ENCODE peak calls at places on chromosomes 16 and 17, in nine cellular contexts. E is BJ, X is stomach, N is PC-3, W is A549, Q is transverse colon, S is prostate gland, R is astrocyte of the spinal cord, Y is spleen. L is an unnamed sample.

GRCh38 chr17:67891481-67892119 is 66.3 kb downstream of the BPTF start:
- DNase-seq in Y (no peak), Q (peak), W (peak), S (peak), E (peak), X (no peak), N (peak), R (peak), L (peak)

GRCh38 chr17:17300624-17301568 is 2.3 kb upstream of the NT5M start:
- DNase-seq in N (no peak), E (no peak), Y (peak), W (peak), R (peak), S (no peak), Q (peak), X (peak), L (peak)

GRCh38 chr17:39328815-39329214 is 72.6 kb downstream of the FBXL20 start:
- DNase-seq in Q (no peak), X (no peak), N (no peak), R (no peak), W (no peak), E (no peak), S (no peak), Y (no peak), L (no peak)

GRCh38 chr16:84755004-84755672 is 55.3 kb downstream of the USP10 start:
- DNase-seq in R (no peak), S (no peak), Q (no peak), X (no peak), Y (no peak), E (no peak), N (no peak), W (no peak), L (no peak)

GRCh38 chr16:56933828-56934598 is 2.1 kb downstream of the HERPUD1 start:
- DNase-seq in Y (no peak), Q (no peak), E (no peak), S (no peak), X (no peak), W (no peak), N (no peak), R (no peak), L (no peak)

GRCh38 chr16:57757326-57757786 is 21.8 kb downstream of the KATNB1 start:
- DNase-seq in N (peak), X (peak), E (no peak), R (peak), S (peak), Q (peak), W (peak), Y (peak), L (peak)

GRCh38 chr17:68613739-68614298 is 12.7 kb upstream of the FAM20A start:
- DNase-seq in R (peak), W (peak), S (no peak), Y (no peak), Q (no peak), X (no peak), N (peak), E (no peak), L (peak)

GRCh38 chr16:48365601-48366164 is 19.5 kb downstream of the SIAH1 start:
- DNase-seq in R (peak), S (peak), Y (peak), N (peak), W (peak), X (peak), E (peak), Q (peak), L (peak)

GRCh38 chr17:2964370-2964769 is 99.0 kb downstream of the OR1D5 start:
- DNase-seq in X (no peak), N (no peak), Y (no peak), S (no peak), Q (no peak), E (no peak), R (no peak), W (no peak), L (no peak)

GRCh38 chr17:16980813-16981731 is 9.2 kb upstream of the TNFRSF13B start:
- DNase-seq in E (no peak), Q (peak), Y (peak), W (no peak), R (no peak), X (no peak), N (peak), S (no peak), L (peak)

GRCh38 chr16:66382966-66383299 is 16.4 kb downstream of the CDH5 start:
- DNase-seq in E (peak), R (peak), Y (no peak), Q (no peak), N (peak), X (no peak), W (peak), S (no peak), L (peak)

GRCh38 chr16:66438536-66438935 is 11.4 kb downstream of the BEAN1 start:
- DNase-seq in N (no peak), S (no peak), E (no peak), R (no peak), Y (no peak), X (no peak), Q (no peak), W (no peak), L (no peak)

GRCh38 chr16:87033021-87033471 is 284.1 kb downstream of the C16orf95 start:
- DNase-seq in W (no peak), S (no peak), N (no peak), R (no peak), Y (no peak), E (no peak), X (no peak), Q (no peak), L (no peak)

GRCh38 chr17:61325382-61326073 is 74.1 kb upstream of the TBX2 start:
- DNase-seq in Y (no peak), Q (no peak), X (no peak), W (no peak), R (no peak), N (peak), E (no peak), S (no peak), L (peak)

GRCh38 chr16:49399594-49400364 is 26.2 kb downstream of the C16orf78 start:
- DNase-seq in N (no peak), R (no peak), E (no peak), S (no peak), Q (peak), W (no peak), X (no peak), Y (no peak), L (no peak)

GRCh38 chr16:24024971-24025370 is 189.2 kb downstream of the PRKCB start:
- DNase-seq in W (no peak), N (no peak), E (no peak), Q (no peak), Y (no peak), R (no peak), S (no peak), X (no peak), L (no peak)

GRCh38 chr17:79619196-79619595 is 8.3 kb upstream of the RBFOX3 start:
- DNase-seq in W (no peak), Y (peak), R (no peak), N (no peak), X (no peak), Q (no peak), E (no peak), S (no peak), L (no peak)

GRCh38 chr17:1546292-1546922 is 16.2 kb downstream of the PITPNA start:
- DNase-seq in W (no peak), Q (no peak), R (no peak), S (no peak), E (no peak), N (no peak), X (no peak), Y (no peak), L (no peak)

GRCh38 chr16:77273-77806 is 685 bp upstream of the MPG start:
- DNase-seq in W (peak), E (no peak), N (peak), R (peak), Q (peak), Y (peak), X (peak), S (no peak), L (peak)

GRCh38 chr16:74437-75318 is 2.2 kb upstream of the RHBDF1 start:
- DNase-seq in W (no peak), Y (no peak), S (no peak), Q (no peak), N (no peak), R (no peak), E (no peak), X (no peak), L (peak)

GRCh38 chr16:74025-74424 is 1.6 kb upstream of the RHBDF1 start:
- DNase-seq in S (no peak), N (no peak), W (no peak), X (no peak), R (no peak), Y (no peak), Q (no peak), E (no peak), L (no peak)

GRCh38 chr16:77807-78443 is at the start of gene MPG:
- DNase-seq in X (peak), Y (peak), Q (peak), W (peak), S (peak), N (peak), E (no peak), R (peak), L (peak)

GRCh38 chr16:75580-76501 is 2.2 kb upstream of the MPG start:
- DNase-seq in W (no peak), Y (no peak), S (no peak), Q (peak), N (no peak), R (peak), E (no peak), X (peak), L (peak)
- TF ChIP-seq CTCF in W (no peak), Y (no peak), S (no peak), Q (no peak), N (no peak), R (peak), E (peak), X (no peak), L (peak)

GRCh38 chr16:89862732-89863131 is 10.7 kb upstream of the TCF25 start:
- DNase-seq in S (no peak), Q (no peak), X (no peak), Y (no peak), R (no peak), W (no peak), E (no peak), N (no peak), L (no peak)

GRCh38 chr16:89860747-89861304 is 12.6 kb upstream of the TCF25 start:
- DNase-seq in W (peak), Q (peak), Y (peak), N (peak), E (no peak), R (peak), X (peak), S (peak), L (peak)

GRCh38 chr16:89861648-89862047 is 11.7 kb upstream of the TCF25 start:
- DNase-seq in R (no peak), N (no peak), Y (no peak), W (no peak), S (no peak), X (no peak), Q (no peak), E (no peak), L (no peak)

GRCh38 chr16:89864421-89864820 is 9.0 kb upstream of the TCF25 start:
- DNase-seq in Q (no peak), S (no peak), Y (no peak), R (peak), E (no peak), N (peak), W (no peak), X (no peak), L (no peak)

DNA sequence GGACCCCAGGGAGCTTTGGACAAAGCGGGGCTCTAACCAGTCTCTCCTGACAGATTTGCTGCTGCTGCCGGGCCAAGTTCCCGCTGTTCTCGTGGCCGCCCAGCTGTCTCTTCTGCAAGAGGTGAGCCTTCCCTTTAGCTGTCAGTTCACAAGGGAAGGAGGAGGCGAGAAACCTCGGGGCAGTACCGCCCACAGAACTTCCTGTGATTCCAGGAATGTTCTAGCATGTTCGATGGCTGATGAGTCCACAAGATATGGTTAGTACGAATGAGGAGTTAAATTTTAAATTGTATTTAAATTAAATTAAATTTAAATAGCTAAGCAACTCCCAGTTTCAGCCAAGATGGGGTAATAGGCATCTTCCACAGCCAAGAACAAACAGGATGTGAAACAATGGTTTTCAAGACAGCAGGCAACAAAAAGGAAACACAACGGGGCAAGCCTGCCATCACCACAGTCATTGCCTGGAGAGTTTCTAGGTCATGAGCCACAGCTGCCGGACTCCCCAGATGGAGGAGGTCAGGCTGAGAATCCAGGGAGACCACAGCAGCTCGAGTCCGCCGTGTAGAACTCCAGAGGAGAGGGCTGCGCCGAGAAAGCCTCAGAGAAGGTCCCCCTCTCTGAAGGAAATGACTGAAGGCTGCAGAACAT is 9.5 kb upstream of the TCF25 start:
- DNase-seq in Q (peak), X (no peak), Y (peak), N (no peak), R (peak), W (no peak), S (no peak), E (no peak), L (peak)
- H3K4me3 ChIP-seq in Q (no peak), X (no peak), Y (no peak), N (no peak), R (no peak), W (no peak), S (no peak), E (no peak), L (no peak)

GRCh38 chr17:8176998-8177731 is 985 bp upstream of the TMEM107 start:
- DNase-seq in S (no peak), Y (no peak), R (no peak), E (no peak), N (no peak), Q (no peak), X (no peak), W (no peak), L (no peak)

GRCh38 chr17:8175795-8176196 is 384 bp downstream of the TMEM107 start:
- DNase-seq in Q (peak), S (no peak), R (no peak), W (no peak), N (no peak), E (no peak), Y (peak), X (no peak), L (peak)

GRCh38 chr17:8173056-8173870 is 2.9 kb downstream of the TMEM107 start:
- DNase-seq in X (peak), E (peak), R (peak), Y (peak), S (peak), Q (peak), W (peak), N (peak), L (peak)

GRCh38 chr17:8173871-8174322 is 2.3 kb downstream of the TMEM107 start:
- DNase-seq in X (no peak), N (no peak), S (no peak), W (no peak), Y (no peak), R (no peak), E (no peak), Q (peak), L (no peak)

DNA sequence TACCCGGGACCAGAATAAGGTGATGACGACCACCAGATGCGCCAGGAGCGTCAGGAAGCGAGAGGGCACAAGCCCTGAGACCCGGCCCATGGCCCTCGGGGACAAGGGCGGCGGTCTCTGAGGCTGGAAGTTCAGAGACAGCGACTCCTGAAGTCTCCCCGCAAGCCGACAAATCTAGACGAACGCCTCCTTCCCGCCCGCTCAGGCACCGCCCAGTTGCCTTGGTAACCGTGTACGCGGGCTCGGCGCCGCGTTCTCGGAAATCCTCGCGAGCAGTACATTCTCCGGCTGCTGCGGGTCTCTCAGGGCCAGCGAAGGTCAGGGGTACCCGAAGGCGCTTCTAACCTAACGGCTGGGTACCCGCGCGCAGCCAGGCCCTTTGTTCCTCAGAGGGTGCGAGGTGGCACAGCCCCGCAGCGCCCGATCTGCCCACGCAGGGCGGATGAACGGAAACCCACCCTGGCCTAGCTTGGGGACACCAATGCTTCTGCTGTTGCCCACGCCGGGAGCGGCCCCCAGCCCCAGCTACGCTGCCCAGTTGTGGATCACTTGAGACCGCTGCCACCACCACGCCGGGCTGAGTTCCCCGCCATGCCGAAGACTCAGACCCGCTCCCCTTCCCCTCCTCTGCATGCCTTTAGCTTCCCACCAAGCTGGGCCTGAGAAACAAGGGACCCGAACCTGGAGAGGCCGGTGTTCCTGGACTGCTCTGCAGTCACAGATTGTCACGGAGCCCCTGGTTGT is at the start of gene TMEM107:
- DNase-seq in E (no peak), Y (peak), S (peak), R (peak), W (peak), Q (peak), N (peak), X (peak), L (peak)
- TF ChIP-seq CTCF in E (peak), Y (no peak), S (no peak), R (no peak), W (no peak), Q (no peak), N (no peak), X (no peak), L (no peak)

DNA sequence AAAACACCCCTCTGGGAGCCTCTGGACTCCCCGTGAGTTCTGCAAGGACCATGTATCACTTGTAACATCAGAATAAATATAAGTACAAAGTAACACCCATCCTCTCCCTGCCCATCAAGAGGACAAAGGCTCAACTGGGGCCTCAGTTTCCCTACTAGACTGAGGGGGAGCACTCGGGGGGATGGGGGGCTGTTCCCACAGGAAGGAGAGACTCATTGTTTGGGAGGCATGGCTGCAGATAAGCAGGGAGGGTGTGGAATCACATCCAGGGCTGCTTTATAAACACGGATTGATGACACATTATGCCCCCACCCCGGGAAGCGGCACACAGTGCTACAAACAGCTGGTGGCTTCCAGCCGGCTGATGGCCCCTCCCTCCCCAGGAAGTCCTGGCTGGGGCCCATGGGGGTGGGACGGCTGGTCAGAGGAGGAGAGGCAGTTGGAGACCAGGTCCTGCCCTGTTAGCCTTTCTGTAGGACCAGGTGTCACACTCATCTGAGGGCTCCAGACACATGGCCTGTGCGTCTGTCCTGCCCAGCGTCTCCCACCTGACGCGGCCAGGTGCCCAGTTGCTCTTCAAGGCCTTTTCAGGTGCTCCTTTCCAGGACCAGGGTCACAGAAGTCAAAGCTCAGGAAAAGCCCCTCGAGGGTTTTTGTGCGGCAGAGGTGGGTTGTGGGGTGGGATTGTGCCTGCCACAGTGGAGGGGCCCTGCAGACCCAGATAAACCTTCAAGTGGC is 1.3 kb upstream of the MPG start:
- DNase-seq in E (no peak), W (peak), X (peak), Y (no peak), Q (peak), N (peak), R (peak), S (no peak), L (peak)
- H3K4me3 ChIP-seq in E (peak), W (peak), X (peak), Y (peak), Q (no peak), N (peak), R (no peak), S (peak), L (peak)

DNA sequence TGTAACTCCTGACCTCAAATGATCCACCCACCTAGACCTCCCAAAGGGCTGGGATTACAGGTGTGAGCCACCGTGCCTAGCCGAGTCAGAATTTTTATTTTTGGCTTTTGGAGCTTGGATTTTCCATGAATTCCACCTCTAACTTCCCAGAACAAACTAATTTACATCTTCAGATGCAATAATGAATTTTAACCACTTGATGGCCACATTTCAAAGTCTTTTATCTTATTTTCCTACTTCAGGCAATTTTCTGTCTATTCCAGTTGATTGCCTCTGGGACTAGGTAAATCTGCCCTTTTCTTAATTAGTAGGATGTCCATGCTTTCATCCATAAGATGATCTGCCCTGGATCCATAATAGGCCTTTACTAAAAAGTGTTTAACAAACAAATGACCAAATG is 156.4 kb upstream of the ANKFN1 start:
- DNase-seq in E (no peak), Q (no peak), Y (no peak), X (no peak), N (no peak), S (no peak), W (no peak), R (no peak), L (no peak)
- TF ChIP-seq CTCF in E (peak), Q (no peak), Y (no peak), X (no peak), N (peak), S (no peak), W (no peak), R (no peak), L (no peak)

DNA sequence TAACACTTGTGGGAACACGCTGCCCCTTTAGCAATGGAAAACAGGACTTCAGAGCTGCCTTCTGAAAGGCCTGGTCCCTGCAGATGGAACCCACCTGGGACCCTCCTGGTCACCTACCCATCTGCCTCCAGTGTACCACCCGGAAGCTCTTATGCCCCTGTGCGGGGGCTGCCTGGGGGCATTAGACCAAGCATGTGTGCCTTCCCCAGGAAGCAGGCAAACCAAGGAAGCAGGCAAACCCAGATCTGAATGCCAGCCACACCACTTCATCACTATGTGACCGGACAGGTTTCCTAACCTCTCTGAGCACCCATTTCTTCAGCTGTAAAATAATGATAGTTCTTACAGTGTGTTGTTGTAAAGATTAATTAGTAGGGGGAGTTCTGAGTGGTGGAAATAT is 20.8 kb upstream of the LRRC37A3 start:
- DNase-seq in W (no peak), Y (no peak), S (no peak), E (no peak), R (no peak), N (peak), X (no peak), Q (no peak), L (no peak)
- H3K4me3 ChIP-seq in W (no peak), Y (no peak), S (no peak), E (no peak), R (no peak), N (no peak), X (no peak), Q (no peak), L (no peak)

GRCh38 chr17:76707985-76708807 is 2.6 kb downstream of the MXRA7 start:
- DNase-seq in Q (no peak), S (no peak), E (no peak), Y (no peak), R (peak), W (no peak), X (no peak), N (no peak), L (no peak)
- TF ChIP-seq CTCF in Q (peak), S (no peak), E (peak), Y (no peak), R (peak), W (peak), X (no peak), N (no peak), L (no peak)

GRCh38 chr17:46151762-46152161 is 41.5 kb downstream of the KANSL1 start:
- DNase-seq in S (no peak), W (no peak), Q (no peak), N (no peak), Y (no peak), X (no peak), E (no peak), R (no peak), L (no peak)
- H3K4me3 ChIP-seq in S (no peak), W (no peak), Q (no peak), N (no peak), Y (no peak), X (no peak), E (no peak), R (no peak), L (no peak)